ENCODE peak calls at places on chromosome 2, in four cellular contexts. O is MM.1S, M is colonic mucosa, D is HCT116. J is an unnamed sample.

GRCh38 chr2:39875182-39875913 is 96.3 kb upstream of the THUMPD2 start:
- DNase-seq in O (no peak), D (no peak), M (peak), J (no peak)

GRCh38 chr2:172462393-172463381 is 35.3 kb downstream of the ITGA6 start:
- DNase-seq in M (peak), O (peak), D (no peak), J (no peak)

GRCh38 chr2:70141754-70142589 is 48.8 kb downstream of the C2orf42 start:
- DNase-seq in M (no peak), O (no peak), D (peak), J (peak)

GRCh38 chr2:232411901-232412629 is 5.4 kb downstream of the ALPG start:
- DNase-seq in D (no peak), M (no peak), O (no peak), J (peak)

GRCh38 chr2:45904267-45904921 is 252.9 kb downstream of the PRKCE start:
- DNase-seq in D (no peak), M (no peak), O (peak), J (no peak)

GRCh38 chr2:112483047-112483473 is 1.1 kb downstream of the TTL start:
- DNase-seq in O (no peak), M (peak), D (no peak), J (peak)

GRCh38 chr2:176188218-176188968 is at the start of gene HOXD1:
- DNase-seq in O (peak), D (no peak), M (peak), J (peak)

GRCh38 chr2:35292269-35292668 is 1063.3 kb upstream of the CRIM1 start:
- DNase-seq in D (no peak), O (no peak), M (no peak), J (no peak)

GRCh38 chr2:216596234-216596985 is 36.8 kb upstream of the IGFBP2 start:
- DNase-seq in M (no peak), D (no peak), O (no peak), J (no peak)

GRCh38 chr2:143629344-143629743 is 500.1 kb downstream of the ARHGAP15 start:
- DNase-seq in D (no peak), O (no peak), M (no peak), J (no peak)

GRCh38 chr2:176002684-176003225 is 688 bp upstream of the LNPK start:
- DNase-seq in M (no peak), D (no peak), O (no peak), J (no peak)

GRCh38 chr2:226431301-226431955 is 368.2 kb downstream of the IRS1 start:
- DNase-seq in D (no peak), M (no peak), O (no peak), J (no peak)

GRCh38 chr2:157420771-157421323 is 23.0 kb downstream of the CYTIP start:
- DNase-seq in D (no peak), M (no peak), O (no peak), J (no peak)

GRCh38 chr2:75503048-75503607 is 57.6 kb downstream of the EVA1A start:
- DNase-seq in O (no peak), M (no peak), D (no peak), J (no peak)

GRCh38 chr2:172329404-172330059 is 97.9 kb upstream of the ITGA6 start:
- DNase-seq in D (no peak), O (no peak), M (peak), J (peak)

GRCh38 chr2:28406276-28407096 is 13.8 kb downstream of the FOSL2 start:
- DNase-seq in D (no peak), M (no peak), O (no peak), J (no peak)

GRCh38 chr2:48551548-48551947 is 21.6 kb downstream of the STON1 start:
- DNase-seq in O (no peak), M (no peak), D (no peak), J (no peak)

GRCh38 chr2:202186641-202187202 is 51.7 kb downstream of the SUMO1 start:
- DNase-seq in D (no peak), O (no peak), M (no peak), J (no peak)

GRCh38 chr2:137928547-137929503 is 35.4 kb upstream of the HNMT start:
- DNase-seq in D (no peak), M (no peak), O (no peak), J (no peak)

GRCh38 chr2:240153418-240153817 is 13.0 kb upstream of the OTOS start:
- DNase-seq in D (no peak), M (no peak), O (no peak), J (no peak)

GRCh38 chr2:121911036-121911435 is 155.6 kb downstream of the TSN start:
- DNase-seq in M (no peak), D (no peak), O (no peak), J (no peak)

GRCh38 chr2:152499921-152500320 is 164.9 kb downstream of the FMNL2 start:
- DNase-seq in D (no peak), O (no peak), M (no peak), J (no peak)

GRCh38 chr2:23449831-23450331 is 64.9 kb downstream of the KLHL29 start:
- DNase-seq in D (no peak), M (no peak), O (no peak), J (no peak)

GRCh38 chr2:60880633-60880987 is 764 bp upstream of the REL start:
- DNase-seq in M (no peak), O (no peak), D (no peak), J (no peak)

GRCh38 chr2:12935726-12936125 is 219.0 kb downstream of the TRIB2 start:
- DNase-seq in O (no peak), M (no peak), D (no peak), J (no peak)

GRCh38 chr2:201779996-201780673 is 598 bp downstream of the ALS2 start:
- DNase-seq in D (no peak), O (no peak), M (peak), J (no peak)

GRCh38 chr2:61898810-61899209 is 6.7 kb upstream of the COMMD1 start:
- DNase-seq in O (peak), D (no peak), M (no peak), J (no peak)

GRCh38 chr2:27032495-27033252 is at the start of gene TMEM214:
- DNase-seq in O (peak), D (peak), M (peak), J (peak)
- TF ChIP-seq CTCF in O (no peak), D (no peak), M (no peak), J (peak)

DNA sequence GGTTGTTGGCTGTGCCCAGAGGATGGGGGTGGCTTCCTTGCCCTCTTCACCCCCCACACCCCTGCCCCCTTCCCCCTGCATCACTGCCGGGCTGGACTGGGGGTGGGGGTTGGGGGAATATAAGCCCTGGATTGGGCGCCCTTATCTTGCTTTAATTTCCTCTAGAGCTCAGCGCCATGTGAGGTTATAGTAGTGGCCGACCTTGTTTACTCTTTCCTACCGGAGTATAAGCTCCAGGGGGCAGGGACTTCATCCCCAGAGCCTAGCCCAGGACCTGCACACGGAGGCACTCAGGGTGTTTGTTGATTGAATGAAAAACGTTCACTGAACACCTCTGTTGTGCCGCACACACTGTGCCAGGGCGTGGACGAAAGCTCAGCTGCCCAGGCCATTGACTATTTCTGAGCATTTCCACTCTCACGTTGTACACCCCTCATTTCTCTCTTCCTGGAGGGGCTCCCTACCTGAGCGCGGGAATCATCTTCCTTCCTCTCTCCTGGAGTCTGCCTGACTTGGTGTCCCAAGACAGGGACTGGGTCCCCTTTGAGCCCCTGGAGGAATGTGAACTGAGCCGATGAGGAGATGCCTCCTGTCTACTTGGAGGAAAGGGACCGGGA is 9.3 kb upstream of the SPATA3 start:
- DNase-seq in D (no peak), O (no peak), M (no peak), J (no peak)
- H3K4me3 ChIP-seq in D (peak), O (peak), M (peak), J (peak)

GRCh38 chr2:675051-675450 is 2.2 kb downstream of the TMEM18 start:
- DNase-seq in D (no peak), M (no peak), O (no peak), J (peak)
- H3K9ac ChIP-seq in D (peak), M (no peak), O (no peak), J (no peak)

DNA sequence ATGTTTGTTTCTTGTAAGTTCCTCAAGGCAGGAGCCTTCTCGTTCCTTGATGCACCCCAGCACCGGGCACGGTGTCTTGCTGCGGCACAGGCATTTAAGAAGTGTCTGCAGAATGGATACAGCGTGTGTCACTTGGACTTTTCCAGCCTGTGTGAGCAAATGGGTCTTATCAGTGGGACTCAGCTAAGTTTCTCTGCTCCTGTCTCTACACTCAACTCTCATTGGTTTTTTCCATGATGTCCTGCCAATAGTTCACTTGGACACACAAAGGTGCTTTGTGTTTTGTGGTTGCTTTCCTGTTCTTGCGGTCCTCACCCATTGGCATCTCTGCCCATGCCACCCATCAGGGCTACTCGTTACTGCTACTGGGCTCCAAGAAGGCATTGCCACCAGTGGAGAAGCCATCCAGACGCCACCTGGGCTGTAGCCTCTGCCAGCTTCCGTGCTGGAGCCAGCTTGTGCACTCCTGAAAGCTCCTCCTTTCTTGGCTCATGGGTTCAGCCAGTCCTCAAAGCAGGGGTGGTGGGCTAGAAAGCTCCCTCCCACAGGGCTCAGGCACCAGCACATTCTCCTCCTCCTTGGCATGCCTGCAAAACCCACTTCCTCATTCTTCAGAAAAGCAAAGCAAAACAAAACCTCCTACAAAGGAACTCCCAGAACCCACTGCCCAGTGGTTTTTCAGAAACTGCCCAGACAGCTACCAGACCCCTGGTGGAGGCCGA is 41.4 kb downstream of the IL1R2 start:
- DNase-seq in D (no peak), M (peak), O (peak), J (no peak)
- TF ChIP-seq CTCF in D (no peak), M (no peak), O (no peak), J (no peak)

GRCh38 chr2:92073815-92074548 is 2797.2 kb upstream of the TEKT4 start:
- DNase-seq in D (no peak), O (no peak), M (no peak), J (peak)

GRCh38 chr2:92074549-92074898 is 2796.7 kb upstream of the TEKT4 start:
- DNase-seq in D (no peak), O (no peak), M (no peak), J (no peak)

GRCh38 chr2:92072461-92073035 is 2798.7 kb upstream of the TEKT4 start:
- DNase-seq in M (no peak), D (no peak), O (no peak), J (no peak)

DNA sequence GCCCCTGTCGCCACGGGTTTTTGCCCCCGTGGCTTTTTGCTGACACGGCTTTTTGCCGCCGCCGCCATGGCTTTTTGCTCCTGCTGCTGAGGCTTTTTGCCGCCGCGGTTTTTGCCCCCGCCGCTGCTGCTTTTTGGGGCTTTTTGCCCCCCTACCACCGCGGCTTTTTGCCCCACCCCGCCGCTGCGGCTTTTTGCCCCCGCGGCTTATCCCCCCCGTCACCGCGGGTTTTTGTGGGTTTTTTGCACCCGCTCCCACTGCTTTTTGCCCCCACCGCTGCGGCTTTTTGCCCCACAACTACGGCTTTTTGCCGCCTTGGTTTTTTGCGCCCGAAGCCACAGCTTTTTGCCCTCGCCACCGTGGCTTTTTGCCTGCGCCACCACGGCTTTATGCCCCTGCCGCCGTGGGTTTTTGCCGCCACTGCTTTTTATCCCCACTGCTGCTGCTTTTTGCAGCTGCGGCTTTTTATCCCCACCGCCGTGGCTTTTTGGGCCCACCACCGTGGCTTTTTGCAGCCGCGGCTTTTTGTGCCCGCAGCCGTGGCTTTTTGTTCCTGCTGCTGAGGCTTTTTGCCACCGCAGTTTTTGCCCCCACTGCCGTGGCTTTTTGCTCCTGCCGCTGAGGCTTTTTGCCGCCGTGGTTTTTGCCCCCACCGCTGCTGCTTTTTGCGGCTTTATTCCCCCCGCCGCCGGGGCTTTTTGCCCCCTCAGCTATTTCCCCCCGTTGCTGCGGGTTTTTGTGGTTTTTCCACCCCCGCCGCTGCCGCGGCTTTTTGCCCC is 2798.0 kb upstream of the TEKT4 start:
- DNase-seq in D (no peak), O (no peak), M (no peak), J (peak)
- H3K4me3 ChIP-seq in D (no peak), O (no peak), M (no peak), J (no peak)

DNA sequence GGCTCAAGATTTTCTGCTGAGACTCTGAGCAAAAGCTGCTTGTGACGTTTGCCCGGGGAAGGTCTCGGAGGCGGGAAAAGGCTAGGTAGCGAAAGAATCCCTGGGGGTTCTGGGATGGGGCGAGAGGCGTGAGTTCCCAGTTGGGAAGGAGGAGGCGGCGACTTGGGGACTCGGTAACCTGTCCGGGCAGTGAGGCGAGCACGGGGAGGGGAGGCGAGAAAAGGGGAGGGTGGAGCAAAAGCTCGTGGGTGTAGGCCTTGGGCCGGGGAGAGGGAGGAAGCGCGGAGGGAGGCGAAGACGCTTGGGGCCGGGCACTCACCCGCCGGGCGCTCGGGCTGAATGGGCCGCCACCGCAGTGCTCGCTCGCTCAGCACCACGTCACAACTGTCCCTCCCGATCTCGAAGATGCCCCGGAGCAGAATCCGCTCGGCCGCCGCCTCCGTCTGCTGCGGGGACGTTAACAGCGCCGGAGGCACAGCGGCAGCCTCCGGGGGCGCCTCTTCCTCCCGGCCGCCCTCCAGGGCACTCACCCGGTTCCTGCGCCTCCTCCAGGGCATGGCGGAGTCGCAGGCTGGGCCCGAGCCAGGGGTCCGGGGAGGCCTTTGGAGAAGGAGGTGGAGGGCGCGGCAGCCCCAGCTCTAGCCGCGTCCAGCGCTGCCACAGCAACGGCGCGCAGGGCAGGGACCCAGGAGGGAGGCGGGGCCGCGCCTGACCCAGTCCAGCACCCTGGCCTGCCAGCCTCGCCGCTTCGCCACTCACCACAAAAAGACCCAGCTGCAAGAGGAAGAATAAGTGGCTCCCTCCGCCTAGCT is at the start of gene CERKL:
- DNase-seq in M (peak), O (peak), D (peak), J (peak)
- H3K9ac ChIP-seq in M (peak), O (peak), D (peak), J (no peak)

DNA sequence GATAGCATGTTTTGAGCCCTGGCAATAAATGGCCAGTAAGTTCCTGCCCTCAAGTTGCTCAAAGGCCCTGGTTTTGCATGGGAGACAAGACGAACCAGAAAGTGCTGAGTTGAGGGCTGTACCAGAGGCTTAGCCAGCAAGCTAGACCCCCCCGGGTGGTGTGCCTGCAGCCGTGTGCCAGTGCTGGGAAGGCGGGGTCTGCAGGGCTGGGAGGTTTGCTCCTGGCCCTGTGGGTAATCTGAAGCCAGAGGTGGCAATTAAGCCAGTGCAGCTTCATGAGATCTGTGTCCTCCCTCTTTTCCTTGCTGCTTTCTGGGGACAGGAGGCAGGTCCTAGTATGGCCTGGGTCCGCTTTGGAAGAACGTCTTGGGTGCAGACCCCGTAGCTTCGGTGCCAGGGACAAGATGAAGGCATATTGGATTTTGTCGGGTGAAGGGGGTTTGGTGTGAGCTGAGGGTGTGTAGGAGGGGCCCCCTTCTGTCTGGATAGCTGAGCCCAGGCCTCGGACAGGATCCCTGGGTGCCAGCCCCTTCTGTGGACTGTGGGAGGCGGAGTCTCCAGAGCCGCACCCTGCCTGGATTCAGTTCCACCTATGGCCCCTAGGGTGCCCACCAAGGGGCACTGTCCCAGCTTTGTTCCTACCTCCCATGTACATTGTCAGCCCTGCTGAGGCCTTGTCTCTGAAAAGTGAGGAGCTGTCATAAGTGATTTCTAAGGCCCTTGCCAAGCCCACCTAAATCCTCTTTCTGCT is 15.6 kb downstream of the ATOH8 start:
- DNase-seq in D (no peak), O (no peak), M (no peak), J (peak)
- TF ChIP-seq CTCF in D (peak), O (peak), M (no peak), J (peak)

DNA sequence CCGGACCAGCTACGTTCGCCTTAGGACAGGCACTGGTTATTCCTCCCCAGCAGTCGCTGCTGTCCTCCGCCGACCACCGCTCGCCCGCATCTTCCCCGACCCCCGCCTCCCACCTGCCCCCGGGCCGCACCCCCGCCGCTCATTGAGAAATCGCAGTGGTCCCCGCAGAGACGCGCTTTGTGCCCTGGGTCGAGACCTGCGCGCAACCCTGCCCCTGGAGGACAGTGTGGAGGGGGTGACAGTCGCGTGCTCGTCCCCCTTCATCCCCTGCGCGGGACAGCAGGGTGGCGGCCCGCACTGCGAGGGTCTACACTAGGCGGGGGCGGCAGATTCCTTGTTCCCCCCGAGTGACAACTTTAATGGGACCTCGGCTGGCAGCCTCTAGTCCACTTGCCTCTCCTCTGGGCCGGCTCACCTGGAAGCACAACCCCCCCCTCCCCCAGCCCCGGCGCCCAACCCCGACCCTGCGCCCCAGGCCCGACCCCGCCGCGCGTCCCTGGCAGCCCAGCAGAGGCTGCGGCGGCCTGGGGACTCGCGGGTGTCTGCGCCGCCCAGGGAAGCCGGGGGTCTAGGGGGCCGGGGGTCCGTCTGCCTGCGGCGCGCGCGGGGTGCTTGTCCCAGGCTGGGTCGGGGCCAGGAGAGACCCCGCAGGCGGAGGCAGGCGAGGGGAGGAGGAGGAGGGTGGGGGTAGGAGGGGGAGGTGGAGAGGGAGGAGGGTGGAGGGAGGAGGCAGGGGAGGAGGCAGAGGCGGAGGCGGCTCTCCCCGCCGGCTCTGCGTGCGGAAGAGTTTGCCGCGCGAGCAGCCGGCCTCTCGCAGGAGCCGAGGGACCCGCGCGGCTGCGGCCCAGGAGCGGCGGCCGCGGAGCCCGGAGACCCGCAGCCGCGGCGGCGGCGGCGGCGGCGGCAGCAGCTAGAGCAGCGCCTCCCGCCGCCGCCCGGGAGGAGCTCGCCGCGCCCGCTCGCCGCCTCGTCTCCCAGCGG is at the start of gene NPAS2:
- DNase-seq in D (no peak), O (no peak), M (peak), J (peak)
- H3K4me3 ChIP-seq in D (peak), O (no peak), M (peak), J (peak)

J was measured in endodermal cell.